ENCODE peak calls at places on chromosomes 3 and 15, in ten cellular contexts. U, K, H, M, D, V, T, S, L and R are unnamed samples.
A peak's percentile ranks its signal among the peaks of the same experiment; 100 is the strongest.

GRCh38 chr3:101325393-101326134 is 5.2 kb upstream of the IMPG2 start:
- DNase-seq in U (no peak), L (no peak), V (no peak), T (no peak), K (no peak), M (no peak), D (no peak), S (no peak), H (no peak), R (no peak)

GRCh38 chr15:70020229-70020628 is 77.5 kb downstream of the TLE3 start:
- DNase-seq in S (no peak), M (no peak), K (no peak), L (no peak), T (no peak), D (no peak), U (no peak), V (no peak), H (no peak), R (no peak)

GRCh38 chr3:49357466-49358216 is 512 bp downstream of the GPX1 start:
- DNase-seq in S (peak; percentile 62), M (peak; percentile 65), H (peak; percentile 61), U (peak; percentile 40), D (peak; percentile 46), T (peak; percentile 38), K (peak; percentile 82), V (peak; percentile 62), L (peak; percentile 70), R (peak; percentile 87)

GRCh38 chr15:63923993-63924950 is 90.5 kb upstream of the HERC1 start:
- DNase-seq in U (no peak), V (no peak), L (no peak), D (no peak), H (no peak), M (no peak), K (no peak), S (no peak), T (no peak), R (no peak)

GRCh38 chr3:117103645-117104044 is 394.1 kb downstream of the TUSC7 start:
- DNase-seq in V (no peak), H (no peak), L (no peak), T (no peak), M (no peak), K (no peak), S (no peak), U (no peak), D (no peak), R (no peak)

GRCh38 chr3:55935241-55935640 is 448.1 kb upstream of the WNT5A start:
- DNase-seq in S (no peak), L (no peak), K (no peak), V (no peak), U (no peak), M (no peak), H (no peak), T (no peak), D (no peak), R (no peak)

GRCh38 chr15:40106203-40107161 is 2.2 kb downstream of the BMF start:
- DNase-seq in L (no peak), D (peak; percentile 36), T (no peak), S (no peak), K (no peak), V (no peak), M (peak; percentile 74), U (peak; percentile 70), H (no peak), R (peak; percentile 83)

GRCh38 chr3:59890637-59891036 is 840.8 kb upstream of the CFAP20DC start:
- DNase-seq in H (no peak), U (no peak), V (no peak), D (no peak), M (no peak), S (no peak), K (no peak), T (no peak), L (no peak), R (no peak)

GRCh38 chr15:41105348-41106334 is 10.4 kb downstream of the INO80 start:
- DNase-seq in V (no peak), U (no peak), K (no peak), T (no peak), S (no peak), M (no peak), D (no peak), L (no peak), H (no peak), R (no peak)